ENCODE peak calls at places on chromosomes 6 and 20, in four cellular contexts. One of them, this sample, is unnamed.

GRCh38 chr6:163243691-163244505 is 170.6 kb upstream of the QKI start:
- DNase-seq in skeletal muscle cell: no peak
- DNase-seq in transverse colon: no peak
- DNase-seq in thoracic aorta: no peak
- DNase-seq in this sample: no peak

GRCh38 chr6:1604347-1604990 is 5.2 kb upstream of the FOXC1 start:
- DNase-seq in thoracic aorta: no peak
- DNase-seq in transverse colon: peak; percentile 65
- DNase-seq in skeletal muscle cell: no peak
- DNase-seq in this sample: no peak

GRCh38 chr20:13723015-13723414 is 61.7 kb downstream of the ESF1 start:
- DNase-seq in transverse colon: no peak
- DNase-seq in thoracic aorta: no peak
- DNase-seq in skeletal muscle cell: peak; percentile 11
- DNase-seq in this sample: no peak

GRCh38 chr6:52834481-52834880 is 6.1 kb downstream of the GSTA5 start:
- DNase-seq in transverse colon: no peak
- DNase-seq in thoracic aorta: no peak
- DNase-seq in skeletal muscle cell: no peak
- DNase-seq in this sample: no peak

GRCh38 chr6:106692112-106692822 is 62.9 kb downstream of the QRSL1 start:
- DNase-seq in skeletal muscle cell: peak; percentile 9
- DNase-seq in transverse colon: peak; percentile 40
- DNase-seq in thoracic aorta: no peak
- DNase-seq in this sample: peak; percentile 81

GRCh38 chr20:709864-710761 is 34.5 kb upstream of the SCRT2 start:
- DNase-seq in thoracic aorta: no peak
- DNase-seq in skeletal muscle cell: no peak
- DNase-seq in transverse colon: no peak
- DNase-seq in this sample: no peak

GRCh38 chr6:70547313-70547712 is 19.4 kb upstream of the SDHAF4 start:
- DNase-seq in skeletal muscle cell: no peak
- DNase-seq in thoracic aorta: no peak
- DNase-seq in transverse colon: no peak
- DNase-seq in this sample: no peak

GRCh38 chr20:12166053-12166717 is 248.5 kb downstream of the BTBD3 start:
- DNase-seq in transverse colon: peak; percentile 41
- DNase-seq in skeletal muscle cell: peak; percentile 92
- DNase-seq in thoracic aorta: no peak
- DNase-seq in this sample: peak; percentile 59

GRCh38 chr20:3560578-3560977 is 89.8 kb downstream of the ATRN start:
- DNase-seq in transverse colon: no peak
- DNase-seq in skeletal muscle cell: no peak
- DNase-seq in thoracic aorta: no peak
- DNase-seq in this sample: no peak

GRCh38 chr6:144158133-144158532 is 7.8 kb downstream of the STX11 start:
- DNase-seq in transverse colon: no peak
- DNase-seq in skeletal muscle cell: peak; percentile 67
- DNase-seq in thoracic aorta: no peak
- DNase-seq in this sample: peak; percentile 37

GRCh38 chr6:7312616-7313504 is at the start of gene SSR1:
- DNase-seq in transverse colon: peak; percentile 98
- DNase-seq in thoracic aorta: peak; percentile 90
- DNase-seq in skeletal muscle cell: peak; percentile 91
- DNase-seq in this sample: peak; percentile 79

GRCh38 chr20:34753706-34754461 is 49.7 kb downstream of the TP53INP2 start:
- DNase-seq in skeletal muscle cell: no peak
- DNase-seq in transverse colon: no peak
- DNase-seq in thoracic aorta: no peak
- DNase-seq in this sample: no peak

GRCh38 chr6:123715243-123715863 is 78.6 kb upstream of the TRDN start:
- DNase-seq in thoracic aorta: no peak
- DNase-seq in skeletal muscle cell: no peak
- DNase-seq in transverse colon: no peak
- DNase-seq in this sample: no peak

GRCh38 chr6:17957488-17957887 is 29.9 kb downstream of the KIF13A start:
- DNase-seq in transverse colon: no peak
- DNase-seq in thoracic aorta: no peak
- DNase-seq in skeletal muscle cell: no peak
- DNase-seq in this sample: no peak

GRCh38 chr20:62617711-62618483 is 24.4 kb upstream of the SLCO4A1 start:
- DNase-seq in transverse colon: peak; percentile 47
- DNase-seq in thoracic aorta: no peak
- DNase-seq in skeletal muscle cell: no peak
- DNase-seq in this sample: no peak

GRCh38 chr20:56373942-56374341 is 15.2 kb downstream of the FAM210B start:
- DNase-seq in thoracic aorta: no peak
- DNase-seq in transverse colon: no peak
- DNase-seq in skeletal muscle cell: peak; percentile 96
- DNase-seq in this sample: peak; percentile 73

DNA sequence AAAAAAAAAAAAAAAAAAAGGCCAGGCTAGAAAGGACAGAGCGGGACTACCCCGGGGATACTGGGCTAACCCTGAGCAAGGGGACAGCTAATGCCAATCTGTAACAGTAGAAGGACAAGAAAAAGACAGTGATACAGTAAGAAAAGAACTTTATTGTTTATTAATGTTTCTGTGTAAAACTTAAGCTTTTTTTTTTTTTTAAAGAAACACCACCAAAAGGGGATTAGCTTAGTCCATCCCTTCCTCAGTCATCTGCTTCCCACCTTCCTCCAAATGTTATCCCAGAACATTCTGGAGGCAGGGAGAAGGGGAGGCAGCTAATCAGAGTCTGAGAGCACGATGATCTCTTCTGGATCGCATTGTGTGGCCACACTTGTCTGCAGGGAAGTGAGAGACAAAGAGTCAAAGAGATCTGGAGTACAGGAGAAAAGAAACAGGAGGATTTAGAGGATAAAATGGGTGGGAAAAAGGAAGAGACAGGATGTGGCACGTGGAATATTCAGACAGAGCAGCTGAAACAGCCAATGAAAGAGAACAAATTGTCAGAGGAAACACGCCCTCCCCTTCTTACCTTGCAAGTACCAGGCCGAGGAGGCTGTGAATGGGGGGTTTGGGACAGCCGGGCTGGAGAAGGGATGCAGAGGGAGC is 1.0 kb upstream of the ZBTB22 start:
- DNase-seq in transverse colon: no peak
- DNase-seq in thoracic aorta: no peak
- DNase-seq in skeletal muscle cell: no peak
- DNase-seq in this sample: no peak
- H3K4me3 ChIP-seq in transverse colon: peak overlapping the region; percentile 46
- H3K4me3 ChIP-seq in thoracic aorta: peak overlapping the region; percentile 76
- H3K4me3 ChIP-seq in skeletal muscle cell: peak overlapping the region; percentile 60
- H3K4me3 ChIP-seq in this sample: peak overlapping the region; percentile 55

DNA sequence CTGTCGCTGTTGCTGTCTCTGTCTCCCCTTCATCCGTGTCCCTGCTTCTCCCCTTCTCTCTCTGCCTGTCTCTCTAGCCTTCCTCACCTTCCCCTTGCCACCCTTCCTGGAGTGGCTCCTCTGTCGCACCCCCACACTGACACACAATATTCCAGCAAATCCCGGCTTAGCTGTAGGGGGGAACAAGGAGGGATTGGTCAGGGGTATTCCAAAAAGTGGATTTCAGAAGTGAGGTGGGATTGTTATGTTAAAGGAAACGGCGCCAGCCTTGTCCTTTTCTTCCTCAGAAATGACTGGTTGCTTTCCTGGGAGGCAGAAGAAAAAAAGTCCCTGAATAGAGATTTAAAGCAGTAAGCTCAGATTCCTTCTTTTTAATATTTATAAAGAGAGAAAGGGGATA is 76.3 kb upstream of the SIRPA start:
- DNase-seq in skeletal muscle cell: no peak
- DNase-seq in thoracic aorta: no peak
- DNase-seq in transverse colon: no peak
- DNase-seq in this sample: no peak
- H3K4me3 ChIP-seq in skeletal muscle cell: no peak overlapping the region
- H3K4me3 ChIP-seq in thoracic aorta: no peak overlapping the region
- H3K4me3 ChIP-seq in transverse colon: no peak overlapping the region
- H3K4me3 ChIP-seq in this sample: no peak overlapping the region

GRCh38 chr6:149451361-149452061 is 33.3 kb downstream of the ZC3H12D start:
- DNase-seq in skeletal muscle cell: no peak
- DNase-seq in transverse colon: peak; percentile 82
- DNase-seq in thoracic aorta: no peak
- DNase-seq in this sample: no peak
- H3K4me3 ChIP-seq in skeletal muscle cell: peak overlapping the region; percentile 32
- H3K4me3 ChIP-seq in transverse colon: peak overlapping the region; percentile 48
- H3K4me3 ChIP-seq in thoracic aorta: peak overlapping the region; percentile 77
- H3K4me3 ChIP-seq in this sample: peak overlapping the region; percentile 36

DNA sequence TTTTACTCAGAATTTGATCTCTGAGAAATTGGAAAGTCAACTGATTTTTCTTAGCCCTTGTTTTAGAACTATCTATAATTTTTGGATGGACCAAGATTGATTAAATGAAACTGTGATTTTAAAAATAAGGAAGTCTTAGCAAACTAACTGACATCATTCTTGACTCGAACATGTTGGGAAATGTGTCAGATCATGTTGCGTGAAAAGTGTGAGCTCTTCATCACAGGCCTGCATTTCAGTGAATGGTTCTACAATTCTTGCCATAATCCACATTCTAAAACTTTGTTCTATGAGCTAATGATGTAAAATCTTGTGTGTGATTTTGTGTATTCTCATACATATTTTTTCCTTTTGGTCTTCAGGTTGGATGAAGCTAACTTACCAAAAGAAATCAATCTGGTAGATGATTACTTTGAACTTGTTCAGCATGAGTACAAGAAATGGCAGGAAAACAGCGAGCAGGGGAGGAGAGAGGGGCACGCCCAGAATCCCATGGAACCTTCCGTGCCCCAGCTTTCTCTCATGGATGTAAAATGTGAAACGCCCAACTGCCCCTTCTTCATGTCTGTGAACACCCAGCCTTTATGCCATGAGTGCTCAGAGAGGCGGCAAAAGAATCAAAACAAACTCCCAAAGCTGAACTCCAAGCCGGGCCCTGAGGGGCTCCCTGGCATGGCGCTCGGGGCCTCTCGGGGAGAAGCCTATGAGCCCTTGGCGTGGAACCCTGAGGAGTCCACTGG is 11.2 kb downstream of the TNFAIP3 start:
- DNase-seq in skeletal muscle cell: no peak
- DNase-seq in transverse colon: no peak
- DNase-seq in thoracic aorta: no peak
- DNase-seq in this sample: no peak
- H3K4me3 ChIP-seq in skeletal muscle cell: no peak overlapping the region
- H3K4me3 ChIP-seq in transverse colon: no peak overlapping the region
- H3K4me3 ChIP-seq in thoracic aorta: no peak overlapping the region
- H3K4me3 ChIP-seq in this sample: no peak overlapping the region

DNA sequence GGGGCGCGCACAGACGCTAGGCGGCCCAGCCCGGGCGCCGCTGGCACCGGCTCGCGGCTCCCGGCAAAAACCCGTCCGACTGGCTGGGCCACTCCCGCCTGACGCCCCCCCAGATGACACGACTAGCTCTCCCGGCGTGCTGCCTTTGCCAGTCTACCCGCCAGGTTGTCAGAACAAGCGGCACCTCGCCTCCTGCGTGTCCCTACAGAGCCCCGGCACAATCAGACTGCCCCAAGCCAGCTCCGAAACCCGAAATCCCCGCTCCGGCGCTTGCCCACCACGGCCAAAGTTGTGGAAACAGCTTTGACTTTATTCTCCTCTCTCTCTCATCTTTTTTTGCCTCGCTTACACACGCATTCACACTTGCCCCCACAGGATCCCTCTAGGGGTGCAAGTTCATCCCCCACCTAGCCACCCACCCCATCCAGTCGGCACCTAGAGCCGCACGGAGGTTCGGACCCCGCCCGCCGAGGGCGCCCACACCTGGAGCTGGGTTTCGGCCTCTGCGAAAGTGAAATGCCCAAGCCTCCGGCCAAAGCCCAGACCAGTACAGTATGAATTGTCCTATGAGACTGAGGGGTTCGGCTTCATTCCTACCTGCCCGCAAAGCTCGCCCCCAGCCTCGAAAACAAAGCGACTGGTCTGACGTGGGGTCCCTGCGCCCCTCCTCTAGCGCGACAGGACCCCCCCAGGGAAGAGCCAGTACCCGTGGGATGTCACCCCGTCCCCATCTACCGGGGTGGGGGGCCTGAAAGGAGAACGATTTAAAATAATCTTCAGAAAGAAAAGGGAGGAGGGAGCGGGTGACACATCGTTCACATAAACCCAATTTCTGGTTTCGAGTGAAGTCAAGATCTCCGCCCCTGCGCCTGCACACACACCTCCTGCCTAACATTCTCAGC is 1.7 kb downstream of the TFAP2A start:
- DNase-seq in skeletal muscle cell: no peak
- DNase-seq in transverse colon: peak; percentile 36
- DNase-seq in thoracic aorta: no peak
- DNase-seq in this sample: no peak
- H3K4me3 ChIP-seq in skeletal muscle cell: peak overlapping the region; percentile 66
- H3K4me3 ChIP-seq in transverse colon: peak overlapping the region; percentile 49
- H3K4me3 ChIP-seq in thoracic aorta: peak overlapping the region; percentile 96
- H3K4me3 ChIP-seq in this sample: peak overlapping the region; percentile 58

DNA sequence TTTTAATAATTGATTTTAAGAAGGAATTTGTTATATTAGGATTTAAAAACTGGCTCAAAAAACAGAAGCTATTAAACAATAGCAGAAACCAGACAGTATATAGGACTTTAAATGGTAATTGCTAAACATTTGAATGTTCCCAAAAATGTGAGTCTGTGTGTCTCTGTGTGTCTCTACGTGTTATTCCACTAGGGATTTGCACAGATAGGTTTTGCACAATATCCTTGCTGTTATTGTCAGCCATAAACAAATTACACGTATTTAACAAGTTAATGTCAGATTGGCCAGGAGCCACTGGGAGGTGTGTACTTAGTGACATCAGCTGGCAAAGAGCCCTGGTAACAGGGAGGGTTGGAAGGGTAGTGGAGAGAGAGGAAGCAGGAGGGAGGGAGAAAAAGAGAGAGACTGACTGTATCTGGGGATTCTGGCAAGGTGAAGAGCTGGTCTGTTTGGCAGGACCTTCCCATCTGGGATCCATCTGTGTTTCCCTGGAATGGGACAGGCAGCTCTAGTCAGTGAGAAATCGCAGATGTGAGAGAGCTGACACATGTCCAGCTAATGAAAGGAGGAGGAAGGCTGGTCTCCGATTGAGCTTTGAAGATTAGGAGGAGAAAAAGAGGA is 72.2 kb downstream of the CBFA2T2 start:
- DNase-seq in transverse colon: peak; percentile 88
- DNase-seq in thoracic aorta: peak; percentile 36
- DNase-seq in skeletal muscle cell: peak; percentile 83
- DNase-seq in this sample: peak; percentile 61
- H3K4me3 ChIP-seq in transverse colon: peak overlapping the region; percentile 4
- H3K4me3 ChIP-seq in thoracic aorta: peak overlapping the region; percentile 49
- H3K4me3 ChIP-seq in skeletal muscle cell: no peak overlapping the region
- H3K4me3 ChIP-seq in this sample: no peak overlapping the region

DNA sequence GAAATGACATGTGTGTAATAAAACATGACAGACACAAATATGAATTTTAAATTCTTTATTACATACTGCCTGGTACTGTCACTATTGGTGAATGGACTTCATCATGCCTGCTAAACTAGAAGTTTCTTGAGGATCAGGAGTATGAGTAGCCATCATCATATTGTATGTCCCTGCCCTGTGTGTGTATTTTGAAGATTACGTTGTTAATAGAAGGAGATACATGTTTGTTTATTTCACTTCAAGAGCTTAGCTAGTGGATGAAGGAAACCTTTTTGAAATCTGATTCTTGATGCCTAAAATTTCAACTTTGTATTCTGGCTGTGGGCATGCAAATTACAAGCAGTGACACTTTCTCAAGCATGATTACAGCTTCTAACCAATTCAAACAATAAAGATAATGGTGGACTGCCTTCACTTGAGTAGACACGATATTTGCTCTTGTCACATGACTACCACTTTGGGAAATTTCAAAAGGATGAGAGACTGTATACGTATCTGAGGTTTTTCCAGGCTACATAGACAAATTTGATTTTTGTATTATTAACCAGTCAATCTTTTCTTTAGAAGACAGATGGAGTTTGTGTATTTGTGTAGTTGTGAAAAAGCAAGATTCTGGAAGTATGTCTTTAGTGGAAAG is 3.5 kb downstream of the TBPL1 start:
- DNase-seq in skeletal muscle cell: no peak
- DNase-seq in thoracic aorta: no peak
- DNase-seq in transverse colon: no peak
- DNase-seq in this sample: no peak
- H3K4me3 ChIP-seq in skeletal muscle cell: no peak overlapping the region
- H3K4me3 ChIP-seq in thoracic aorta: no peak overlapping the region
- H3K4me3 ChIP-seq in transverse colon: no peak overlapping the region
- H3K4me3 ChIP-seq in this sample: no peak overlapping the region

This sample was measured in kidney epithelial cell.